ENCODE peak calls at places on chromosomes 16 and 17, in eight cellular contexts. N is astrocyte of the cerebellum, S is colonic mucosa, I is transverse colon, H is neuronal stem cell, F is mesendoderm, O is brain microvascular endothelial cell, V is epithelial cell of esophagus. A is an unnamed sample.

GRCh38 chr16:12758670-12759558 is 44.8 kb downstream of the CPPED1 start:
- DNase-seq in N (no peak), S (no peak), I (no peak), H (no peak), F (no peak), O (no peak), V (no peak), A (no peak)

GRCh38 chr17:16818821-16819683 is 129.0 kb downstream of the CCDC144A start:
- DNase-seq in N (no peak), S (no peak), I (no peak), H (no peak), F (no peak), O (no peak), V (no peak), A (no peak)

GRCh38 chr17:27276653-27277156 is 17.2 kb upstream of the WSB1 start:
- DNase-seq in N (no peak), S (no peak), I (no peak), H (peak; percentile 27), F (peak; percentile 95), O (no peak), V (no peak), A (no peak)

GRCh38 chr17:79033741-79034501 is 10.0 kb downstream of the C1QTNF1 start:
- DNase-seq in N (no peak), S (no peak), I (no peak), H (no peak), F (no peak), O (no peak), V (peak; percentile 20), A (no peak)

GRCh38 chr16:22727285-22728166 is 86.4 kb upstream of the HS3ST2 start:
- DNase-seq in N (no peak), S (no peak), I (no peak), H (no peak), F (no peak), O (no peak), V (peak; percentile 66), A (no peak)

GRCh38 chr17:6048486-6048885 is 21.7 kb upstream of the WSCD1 start:
- DNase-seq in N (no peak), S (no peak), I (no peak), H (no peak), F (no peak), O (no peak), V (no peak), A (no peak)

GRCh38 chr16:49466881-49467280 is 93.3 kb downstream of the C16orf78 start:
- DNase-seq in N (no peak), S (peak; percentile 9), I (no peak), H (no peak), F (no peak), O (no peak), V (no peak), A (no peak)

GRCh38 chr16:56183266-56183665 is 8.0 kb upstream of the GNAO1 start:
- DNase-seq in N (no peak), S (no peak), I (no peak), H (no peak), F (no peak), O (no peak), V (no peak), A (no peak)

GRCh38 chr16:51524555-51525373 is 373.7 kb upstream of the SALL1 start:
- DNase-seq in N (peak; percentile 86), S (no peak), I (no peak), H (no peak), F (peak; percentile 54), O (peak; percentile 4), V (peak; percentile 51), A (no peak)

GRCh38 chr17:1108810-1109605 is 70.8 kb downstream of the ABR start:
- DNase-seq in N (no peak), S (peak; percentile 57), I (peak; percentile 67), H (no peak), F (peak; percentile 25), O (no peak), V (peak; percentile 61), A (no peak)

GRCh38 chr16:27839419-27839818 is 224.1 kb downstream of the GSG1L start:
- DNase-seq in N (no peak), S (no peak), I (no peak), H (no peak), F (peak; percentile 48), O (peak; percentile 33), V (peak; percentile 38), A (no peak)

GRCh38 chr16:48126801-48127644 is 28.8 kb downstream of the ABCC12 start:
- DNase-seq in N (peak; percentile 93), S (no peak), I (no peak), H (no peak), F (peak; percentile 41), O (peak; percentile 95), V (peak; percentile 90), A (peak; percentile 100)

GRCh38 chr16:84677017-84677803 is 22.6 kb upstream of the USP10 start:
- DNase-seq in N (no peak), S (no peak), I (no peak), H (no peak), F (no peak), O (no peak), V (no peak), A (no peak)

GRCh38 chr17:13572581-13572980 is 29.1 kb downstream of the HS3ST3A1 start:
- DNase-seq in N (no peak), S (no peak), I (no peak), H (no peak), F (no peak), O (no peak), V (no peak), A (no peak)

GRCh38 chr17:77462101-77462500 is 321.3 kb downstream of the SEC14L1 start:
- DNase-seq in N (no peak), S (no peak), I (peak; percentile 52), H (no peak), F (no peak), O (no peak), V (no peak), A (no peak)

GRCh38 chr16:47644661-47645060 is 183.5 kb downstream of the PHKB start:
- DNase-seq in N (no peak), S (no peak), I (no peak), H (no peak), F (no peak), O (no peak), V (no peak), A (no peak)

GRCh38 chr17:57707892-57708291 is 37.2 kb downstream of the CCDC182 start:
- DNase-seq in N (no peak), S (no peak), I (no peak), H (peak; percentile 40), F (peak; percentile 79), O (no peak), V (no peak), A (no peak)

GRCh38 chr16:79320956-79321355 is 279.6 kb downstream of the MAF start:
- DNase-seq in N (no peak), S (no peak), I (no peak), H (no peak), F (no peak), O (no peak), V (no peak), A (no peak)

GRCh38 chr17:8144401-8145295 is 7.6 kb downstream of the PER1 start:
- DNase-seq in N (no peak), S (no peak), I (no peak), H (no peak), F (no peak), O (no peak), V (no peak), A (no peak)

GRCh38 chr17:44919411-44919810 is 4.1 kb upstream of the GFAP start:
- DNase-seq in N (no peak), S (no peak), I (no peak), H (no peak), F (no peak), O (no peak), V (no peak), A (no peak)

GRCh38 chr16:26118575-26118974 is 426.8 kb downstream of the HS3ST4 start:
- DNase-seq in N (no peak), S (no peak), I (no peak), H (peak; percentile 24), F (peak; percentile 91), O (no peak), V (no peak), A (no peak)

GRCh38 chr16:53052519-53053501 is at the start of gene CHD9NB:
- DNase-seq in N (no peak), S (peak; percentile 80), I (peak; percentile 75), H (no peak), F (peak; percentile 49), O (peak; percentile 43), V (peak; percentile 99), A (peak; percentile 74)
- H3K4me3 ChIP-seq in N (peak within 1 kb of the TSS; percentile 35), S (no peak within 1 kb of the TSS), I (no peak within 1 kb of the TSS), H (peak within 1 kb of the TSS; percentile 10), F (no peak within 1 kb of the TSS), O (peak within 1 kb of the TSS; percentile 36), V (peak within 1 kb of the TSS; percentile 53), A (peak within 1 kb of the TSS; percentile 55)

DNA sequence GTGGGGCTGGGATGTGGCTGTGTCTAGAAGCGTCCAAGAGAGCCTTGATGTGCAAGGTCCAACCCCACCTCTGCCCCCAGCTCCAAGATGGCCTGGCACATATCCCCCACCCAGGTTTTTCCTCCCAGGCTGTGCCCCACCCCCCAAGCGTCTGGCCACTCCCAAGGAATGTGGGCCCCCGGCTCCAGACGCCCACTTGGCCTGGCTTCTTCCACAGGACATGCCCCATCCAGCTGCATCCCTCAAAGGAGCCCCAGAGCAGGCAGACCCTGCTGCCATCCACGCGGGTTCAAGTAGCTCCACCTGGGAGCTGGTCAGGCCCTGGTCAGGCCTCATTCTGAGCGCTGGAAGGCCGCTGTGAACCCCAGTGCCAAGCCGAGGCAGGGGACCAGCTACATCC is 3.2 kb downstream of the CAMKK1 start:
- DNase-seq in N (no peak), S (no peak), I (no peak), H (no peak), F (no peak), O (no peak), V (no peak), A (no peak)
- H3K4me3 ChIP-seq in N (no peak overlapping the region), S (no peak overlapping the region), I (no peak overlapping the region), H (no peak overlapping the region), F (no peak overlapping the region), O (no peak overlapping the region), V (no peak overlapping the region), A (peak overlapping the region; percentile 13)

GRCh38 chr16:14238756-14239155 is 167.6 kb downstream of the MRTFB start:
- DNase-seq in N (no peak), S (no peak), I (no peak), H (no peak), F (no peak), O (no peak), V (no peak), A (no peak)
- H3K4me3 ChIP-seq in N (no peak overlapping the region), S (no peak overlapping the region), I (no peak overlapping the region), H (no peak overlapping the region), F (no peak overlapping the region), O (no peak overlapping the region), V (no peak overlapping the region), A (no peak overlapping the region)

GRCh38 chr17:39401412-39402278 is at the start of gene FBXL20:
- DNase-seq in N (peak; percentile 70), S (peak; percentile 97), I (peak; percentile 95), H (peak; percentile 93), F (peak; percentile 95), O (peak; percentile 86), V (peak; percentile 90), A (peak; percentile 9)

GRCh38 chr17:39402279-39402889 is 958 bp upstream of the FBXL20 start:
- DNase-seq in N (peak; percentile 86), S (peak; percentile 96), I (peak; percentile 94), H (peak; percentile 92), F (peak; percentile 98), O (peak; percentile 90), V (peak; percentile 97), A (peak; percentile 53)

GRCh38 chr17:39406951-39407350 is 5.5 kb upstream of the FBXL20 start:
- DNase-seq in N (no peak), S (no peak), I (no peak), H (no peak), F (no peak), O (no peak), V (no peak), A (no peak)

GRCh38 chr17:39402890-39403605 is 1.6 kb upstream of the FBXL20 start:
- DNase-seq in N (no peak), S (no peak), I (no peak), H (no peak), F (no peak), O (no peak), V (no peak), A (no peak)

GRCh38 chr17:39404542-39405378 is 3.3 kb upstream of the FBXL20 start:
- DNase-seq in N (peak; percentile 29), S (no peak), I (no peak), H (no peak), F (no peak), O (peak; percentile 84), V (peak; percentile 89), A (peak; percentile 58)
- H3K4me3 ChIP-seq in N (no peak overlapping the region), S (no peak overlapping the region), I (no peak overlapping the region), H (no peak overlapping the region), F (no peak overlapping the region), O (no peak overlapping the region), V (no peak overlapping the region), A (peak overlapping the region; percentile 9)